ENCODE peak calls at places on chromosomes 5 and 9, in seven cellular contexts. One of them, this sample, is unnamed.

GRCh38 chr5:11040345-11040744 is 279.3 kb upstream of the DAP start:
- DNase-seq in left ventricle myocardium inferior: no peak
- DNase-seq in heart left ventricle: no peak
- DNase-seq in coronary artery: no peak
- DNase-seq in adrenal gland: no peak
- DNase-seq in CD4-positive, alpha-beta T cell: no peak
- DNase-seq in H9: no peak
- DNase-seq in this sample: no peak

GRCh38 chr5:95959964-95960801 is 1.5 kb downstream of the ELL2 start:
- DNase-seq in heart left ventricle: peak; percentile 30
- DNase-seq in left ventricle myocardium inferior: no peak
- DNase-seq in CD4-positive, alpha-beta T cell: no peak
- DNase-seq in H9: no peak
- DNase-seq in adrenal gland: peak; percentile 54
- DNase-seq in coronary artery: peak; percentile 77
- DNase-seq in this sample: no peak

GRCh38 chr9:100555471-100555870 is 22.4 kb upstream of the CAVIN4 start:
- DNase-seq in CD4-positive, alpha-beta T cell: no peak
- DNase-seq in coronary artery: no peak
- DNase-seq in left ventricle myocardium inferior: no peak
- DNase-seq in adrenal gland: no peak
- DNase-seq in H9: no peak
- DNase-seq in heart left ventricle: no peak
- DNase-seq in this sample: no peak

GRCh38 chr5:95915999-95916686 is 45.5 kb downstream of the ELL2 start:
- DNase-seq in H9: no peak
- DNase-seq in left ventricle myocardium inferior: no peak
- DNase-seq in heart left ventricle: no peak
- DNase-seq in adrenal gland: no peak
- DNase-seq in coronary artery: no peak
- DNase-seq in CD4-positive, alpha-beta T cell: no peak
- DNase-seq in this sample: no peak

GRCh38 chr9:16870606-16871357 is at the start of gene BNC2:
- DNase-seq in adrenal gland: no peak
- DNase-seq in coronary artery: peak; percentile 73
- DNase-seq in CD4-positive, alpha-beta T cell: no peak
- DNase-seq in heart left ventricle: peak; percentile 56
- DNase-seq in H9: peak; percentile 68
- DNase-seq in left ventricle myocardium inferior: peak; percentile 49
- DNase-seq in this sample: no peak

GRCh38 chr9:89536145-89536574 is 38.2 kb upstream of the SEMA4D start:
- DNase-seq in left ventricle myocardium inferior: no peak
- DNase-seq in adrenal gland: no peak
- DNase-seq in heart left ventricle: no peak
- DNase-seq in CD4-positive, alpha-beta T cell: no peak
- DNase-seq in coronary artery: no peak
- DNase-seq in H9: no peak
- DNase-seq in this sample: no peak

GRCh38 chr9:22446950-22447606 is 454 bp downstream of the DMRTA1 start:
- DNase-seq in H9: peak; percentile 80
- DNase-seq in left ventricle myocardium inferior: peak; percentile 58
- DNase-seq in heart left ventricle: peak; percentile 75
- DNase-seq in coronary artery: peak; percentile 80
- DNase-seq in adrenal gland: no peak
- DNase-seq in CD4-positive, alpha-beta T cell: no peak
- DNase-seq in this sample: no peak

GRCh38 chr9:75504721-75505120 is 385.8 kb upstream of the PCSK5 start:
- DNase-seq in H9: no peak
- DNase-seq in adrenal gland: no peak
- DNase-seq in heart left ventricle: no peak
- DNase-seq in left ventricle myocardium inferior: no peak
- DNase-seq in CD4-positive, alpha-beta T cell: no peak
- DNase-seq in coronary artery: no peak
- DNase-seq in this sample: no peak

GRCh38 chr9:84955971-84956370 is 286.4 kb downstream of the NTRK2 start:
- DNase-seq in H9: no peak
- DNase-seq in adrenal gland: no peak
- DNase-seq in coronary artery: no peak
- DNase-seq in heart left ventricle: no peak
- DNase-seq in CD4-positive, alpha-beta T cell: no peak
- DNase-seq in left ventricle myocardium inferior: no peak
- DNase-seq in this sample: no peak

GRCh38 chr5:95317687-95318086 is 32.8 kb upstream of the MCTP1 start:
- DNase-seq in heart left ventricle: no peak
- DNase-seq in left ventricle myocardium inferior: no peak
- DNase-seq in adrenal gland: no peak
- DNase-seq in H9: no peak
- DNase-seq in CD4-positive, alpha-beta T cell: no peak
- DNase-seq in coronary artery: no peak
- DNase-seq in this sample: no peak

GRCh38 chr9:80320916-80321315 is 749.2 kb downstream of the TLE4 start:
- DNase-seq in coronary artery: no peak
- DNase-seq in left ventricle myocardium inferior: no peak
- DNase-seq in heart left ventricle: no peak
- DNase-seq in CD4-positive, alpha-beta T cell: no peak
- DNase-seq in adrenal gland: no peak
- DNase-seq in H9: no peak
- DNase-seq in this sample: no peak

GRCh38 chr9:34554211-34555001 is 31.6 kb upstream of the ENHO start:
- DNase-seq in H9: no peak
- DNase-seq in adrenal gland: no peak
- DNase-seq in coronary artery: no peak
- DNase-seq in CD4-positive, alpha-beta T cell: no peak
- DNase-seq in heart left ventricle: no peak
- DNase-seq in left ventricle myocardium inferior: no peak
- DNase-seq in this sample: no peak

GRCh38 chr5:134249469-134250379 is 23.9 kb upstream of the PPP2CA start:
- DNase-seq in heart left ventricle: peak; percentile 43
- DNase-seq in H9: no peak
- DNase-seq in adrenal gland: peak; percentile 66
- DNase-seq in coronary artery: no peak
- DNase-seq in CD4-positive, alpha-beta T cell: no peak
- DNase-seq in left ventricle myocardium inferior: no peak
- DNase-seq in this sample: no peak

GRCh38 chr5:161846731-161847130 is 1.2 kb upstream of the GABRA1 start:
- DNase-seq in coronary artery: no peak
- DNase-seq in left ventricle myocardium inferior: no peak
- DNase-seq in H9: peak; percentile 80
- DNase-seq in heart left ventricle: no peak
- DNase-seq in CD4-positive, alpha-beta T cell: no peak
- DNase-seq in adrenal gland: no peak
- DNase-seq in this sample: no peak

GRCh38 chr5:179504191-179504590 is 46.2 kb upstream of the RUFY1 start:
- DNase-seq in H9: no peak
- DNase-seq in adrenal gland: no peak
- DNase-seq in CD4-positive, alpha-beta T cell: no peak
- DNase-seq in left ventricle myocardium inferior: no peak
- DNase-seq in coronary artery: no peak
- DNase-seq in heart left ventricle: no peak
- DNase-seq in this sample: no peak

GRCh38 chr9:135963938-135964337 is 2.8 kb upstream of the UBAC1 start:
- DNase-seq in adrenal gland: no peak
- DNase-seq in heart left ventricle: no peak
- DNase-seq in coronary artery: no peak
- DNase-seq in CD4-positive, alpha-beta T cell: no peak
- DNase-seq in left ventricle myocardium inferior: no peak
- DNase-seq in H9: no peak
- DNase-seq in this sample: no peak

GRCh38 chr5:963673-964531 is 44.7 kb upstream of the NKD2 start:
- DNase-seq in coronary artery: peak; percentile 70
- DNase-seq in adrenal gland: peak; percentile 69
- DNase-seq in H9: no peak
- DNase-seq in left ventricle myocardium inferior: peak; percentile 68
- DNase-seq in CD4-positive, alpha-beta T cell: peak; percentile 51
- DNase-seq in heart left ventricle: peak; percentile 82
- DNase-seq in this sample: no peak

GRCh38 chr5:90408571-90409317 is 812 bp downstream of the CETN3 start:
- DNase-seq in heart left ventricle: no peak
- DNase-seq in left ventricle myocardium inferior: no peak
- DNase-seq in CD4-positive, alpha-beta T cell: no peak
- DNase-seq in coronary artery: no peak
- DNase-seq in adrenal gland: peak; percentile 49
- DNase-seq in H9: no peak
- DNase-seq in this sample: no peak

GRCh38 chr5:133919148-133920136 is 49.0 kb downstream of the C5orf15 start:
- DNase-seq in H9: no peak
- DNase-seq in coronary artery: no peak
- DNase-seq in adrenal gland: no peak
- DNase-seq in CD4-positive, alpha-beta T cell: no peak
- DNase-seq in heart left ventricle: no peak
- DNase-seq in left ventricle myocardium inferior: no peak
- DNase-seq in this sample: no peak

GRCh38 chr9:105994970-105995369 is 300.6 kb downstream of the TMEM38B start:
- DNase-seq in left ventricle myocardium inferior: no peak
- DNase-seq in H9: no peak
- DNase-seq in CD4-positive, alpha-beta T cell: no peak
- DNase-seq in coronary artery: no peak
- DNase-seq in heart left ventricle: no peak
- DNase-seq in adrenal gland: no peak
- DNase-seq in this sample: no peak

GRCh38 chr5:113340537-113340936 is 94.3 kb downstream of the TSSK1B start:
- DNase-seq in coronary artery: no peak
- DNase-seq in heart left ventricle: peak; percentile 37
- DNase-seq in CD4-positive, alpha-beta T cell: no peak
- DNase-seq in H9: no peak
- DNase-seq in left ventricle myocardium inferior: no peak
- DNase-seq in adrenal gland: no peak
- DNase-seq in this sample: no peak

GRCh38 chr5:73135429-73136276 is 15.3 kb downstream of the TMEM171 start:
- DNase-seq in H9: peak; percentile 53
- DNase-seq in CD4-positive, alpha-beta T cell: no peak
- DNase-seq in left ventricle myocardium inferior: no peak
- DNase-seq in coronary artery: no peak
- DNase-seq in heart left ventricle: no peak
- DNase-seq in adrenal gland: no peak
- DNase-seq in this sample: no peak
- TF ChIP-seq CTCF in H9: peak; percentile 58
- TF ChIP-seq CTCF in CD4-positive, alpha-beta T cell: peak; percentile 21
- TF ChIP-seq CTCF in left ventricle myocardium inferior: peak; percentile 10
- TF ChIP-seq CTCF in coronary artery: no peak
- TF ChIP-seq CTCF in heart left ventricle: no peak
- TF ChIP-seq CTCF in adrenal gland: no peak
- TF ChIP-seq CTCF in this sample: no peak

DNA sequence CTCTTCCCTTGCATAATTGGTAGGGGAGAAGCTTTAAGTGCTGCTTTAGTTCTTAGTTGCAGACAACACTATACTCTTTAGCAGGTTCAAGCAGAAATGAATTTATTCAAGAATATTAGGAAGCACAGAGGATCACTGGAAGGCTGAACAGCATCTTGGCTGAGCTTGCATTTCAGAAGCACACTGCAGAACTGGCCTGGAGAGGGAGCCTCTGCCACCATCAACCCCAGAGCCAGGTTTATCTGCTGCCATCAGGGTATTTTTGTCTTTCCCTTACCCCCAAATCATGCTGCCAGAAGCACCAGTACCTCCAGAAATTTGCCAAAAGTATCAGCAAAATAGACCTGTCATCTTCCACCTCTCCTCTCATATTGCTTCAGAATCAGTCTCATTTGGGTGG is 440.7 kb downstream of the DMAC1 start:
- DNase-seq in left ventricle myocardium inferior: no peak
- DNase-seq in heart left ventricle: no peak
- DNase-seq in H9: peak; percentile 32
- DNase-seq in coronary artery: no peak
- DNase-seq in adrenal gland: no peak
- DNase-seq in CD4-positive, alpha-beta T cell: no peak
- DNase-seq in this sample: no peak
- TF ChIP-seq CTCF in left ventricle myocardium inferior: no peak
- TF ChIP-seq CTCF in heart left ventricle: no peak
- TF ChIP-seq CTCF in H9: peak; percentile 57
- TF ChIP-seq CTCF in coronary artery: no peak
- TF ChIP-seq CTCF in adrenal gland: no peak
- TF ChIP-seq CTCF in CD4-positive, alpha-beta T cell: no peak
- TF ChIP-seq CTCF in this sample: no peak

DNA sequence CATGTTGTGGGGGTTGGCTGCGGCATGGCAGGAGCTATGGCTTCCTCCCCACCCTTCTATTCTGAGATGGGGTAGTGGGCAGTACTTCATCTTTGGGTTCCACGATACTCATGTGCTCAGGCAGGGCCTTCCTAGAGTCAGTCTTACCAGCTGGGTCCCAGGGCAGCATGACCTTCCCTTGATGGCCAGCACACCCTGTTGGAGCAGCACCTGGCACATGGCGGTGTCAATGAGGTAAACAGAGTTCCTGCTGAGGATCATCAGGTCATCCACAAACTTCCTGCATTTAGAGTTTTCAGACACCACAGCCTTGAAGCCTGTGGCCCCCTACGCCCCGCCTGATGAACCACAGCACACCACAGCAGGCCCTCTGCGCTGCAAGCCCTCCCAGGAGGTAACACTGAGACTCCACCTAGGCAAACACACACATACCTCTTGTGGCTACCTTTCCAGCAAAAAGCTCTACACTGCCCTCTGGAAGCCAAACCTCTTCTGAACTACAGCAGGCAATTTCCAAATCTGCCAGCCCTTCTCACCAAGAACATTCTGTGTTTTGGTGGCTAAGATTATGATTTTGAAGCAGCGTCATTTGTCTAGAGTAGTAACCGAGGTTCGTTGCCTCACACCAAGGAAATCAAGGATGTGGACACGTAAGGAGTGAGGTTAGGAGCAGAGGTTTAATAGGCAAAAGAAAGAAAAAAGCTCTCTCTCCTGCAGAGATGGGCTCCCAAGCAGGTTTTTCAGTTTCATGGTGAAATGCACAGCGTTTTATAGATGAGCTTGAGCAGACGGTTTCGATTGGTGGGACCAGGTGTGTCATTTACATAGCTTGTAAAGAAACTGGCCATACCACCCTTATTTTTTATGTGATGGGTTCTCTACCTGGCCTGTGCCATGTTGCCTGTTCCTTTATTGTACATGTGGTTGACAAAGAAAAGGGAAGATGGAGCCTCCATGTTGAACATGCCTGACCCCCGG is 20.3 kb upstream of the TMEM174 start:
- DNase-seq in H9: peak; percentile 46
- DNase-seq in adrenal gland: no peak
- DNase-seq in heart left ventricle: no peak
- DNase-seq in coronary artery: no peak
- DNase-seq in CD4-positive, alpha-beta T cell: no peak
- DNase-seq in left ventricle myocardium inferior: no peak
- DNase-seq in this sample: no peak
- TF ChIP-seq CTCF in H9: peak; percentile 53
- TF ChIP-seq CTCF in adrenal gland: no peak
- TF ChIP-seq CTCF in heart left ventricle: no peak
- TF ChIP-seq CTCF in coronary artery: no peak
- TF ChIP-seq CTCF in CD4-positive, alpha-beta T cell: no peak
- TF ChIP-seq CTCF in left ventricle myocardium inferior: no peak
- TF ChIP-seq CTCF in this sample: no peak

GRCh38 chr5:136048966-136049365 is 20.2 kb downstream of the TGFBI start:
- DNase-seq in CD4-positive, alpha-beta T cell: no peak
- DNase-seq in H9: no peak
- DNase-seq in left ventricle myocardium inferior: no peak
- DNase-seq in coronary artery: no peak
- DNase-seq in heart left ventricle: no peak
- DNase-seq in adrenal gland: no peak
- DNase-seq in this sample: no peak
- TF ChIP-seq CTCF in CD4-positive, alpha-beta T cell: no peak
- TF ChIP-seq CTCF in H9: no peak
- TF ChIP-seq CTCF in left ventricle myocardium inferior: no peak
- TF ChIP-seq CTCF in coronary artery: no peak
- TF ChIP-seq CTCF in heart left ventricle: no peak
- TF ChIP-seq CTCF in adrenal gland: no peak
- TF ChIP-seq CTCF in this sample: no peak

This sample was measured in omental fat pad.